ENCODE peak calls at places on chromosomes 16 and 17, in five cellular contexts. U, C, Y, F and X are unnamed samples.

GRCh38 chr17:4475463-4475862 is 23.2 kb upstream of the SPNS2 start:
- DNase-seq in U (no peak), C (no peak), Y (no peak), F (no peak), X (no peak)

GRCh38 chr17:80387071-80387470 is 27.9 kb upstream of the ENDOV start:
- DNase-seq in U (no peak), C (no peak), Y (no peak), F (no peak), X (no peak)

GRCh38 chr17:56185905-56186783 is 32.9 kb downstream of the ANKFN1 start:
- DNase-seq in U (no peak), C (no peak), Y (peak), F (peak), X (no peak)

GRCh38 chr16:58508671-58509251 is 6.6 kb upstream of the SETD6 start:
- DNase-seq in U (no peak), C (no peak), Y (no peak), F (no peak), X (peak)

GRCh38 chr17:48994548-48995331 is 2.4 kb upstream of the IGF2BP1 start:
- DNase-seq in U (no peak), C (no peak), Y (no peak), F (no peak), X (no peak)

GRCh38 chr17:21161498-21162393 is 35.0 kb downstream of the DHRS7B start:
- DNase-seq in U (no peak), C (no peak), Y (peak), F (no peak), X (no peak)

GRCh38 chr16:85123891-85124635 is 11.8 kb upstream of the CIBAR2 start:
- DNase-seq in U (peak), C (peak), Y (peak), F (peak), X (peak)

GRCh38 chr16:15919331-15919730 is 30.1 kb upstream of the ABCC1 start:
- DNase-seq in U (no peak), C (no peak), Y (peak), F (no peak), X (no peak)

GRCh38 chr17:21201302-21201602 is 12.7 kb downstream of the TMEM11 start:
- DNase-seq in U (no peak), C (no peak), Y (peak), F (no peak), X (no peak)

DNA sequence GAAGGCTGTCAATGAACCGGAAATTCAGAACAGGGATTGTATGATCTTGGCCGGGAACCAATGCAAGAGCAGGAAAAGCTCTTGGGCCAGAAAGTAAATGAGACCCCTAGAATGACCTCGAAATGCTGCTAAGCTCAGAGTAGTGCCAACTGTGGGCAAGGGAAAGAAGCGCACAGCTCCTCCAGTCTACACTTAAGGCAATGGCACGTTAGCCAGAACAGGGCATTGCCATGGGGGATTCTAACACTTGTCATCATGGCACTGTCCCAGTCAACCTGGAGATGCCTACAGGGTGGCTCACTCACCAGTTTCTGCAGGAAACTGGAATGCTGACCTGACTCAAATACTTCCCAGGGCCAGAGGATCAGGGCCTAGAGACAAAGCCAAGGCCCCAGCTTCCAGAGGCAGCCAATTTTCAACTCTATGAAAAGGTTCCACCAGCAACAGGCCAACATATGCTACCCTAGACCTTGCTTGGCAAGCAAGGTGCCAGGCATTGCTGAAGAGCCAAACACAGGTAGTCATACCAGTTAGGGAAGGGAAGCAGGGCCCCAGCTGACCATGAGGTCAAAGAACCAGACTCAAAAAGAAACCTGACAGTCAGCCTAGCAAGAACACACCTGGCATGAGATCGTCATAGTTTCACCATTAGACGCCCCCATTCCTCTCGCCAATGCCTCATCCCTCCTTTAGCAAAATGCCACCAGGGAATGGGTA is 34.9 kb downstream of the ARHGAP17 start:
- DNase-seq in U (no peak), C (no peak), Y (peak), F (no peak), X (no peak)
- H3K4me3 ChIP-seq in U (peak), C (no peak), Y (no peak), F (no peak), X (peak)

GRCh38 chr17:8117367-8117979 is 841 bp downstream of the ALOXE3 start:
- DNase-seq in U (no peak), C (no peak), Y (no peak), F (no peak), X (peak)
- H3K4me3 ChIP-seq in U (peak), C (peak), Y (peak), F (peak), X (peak)

DNA sequence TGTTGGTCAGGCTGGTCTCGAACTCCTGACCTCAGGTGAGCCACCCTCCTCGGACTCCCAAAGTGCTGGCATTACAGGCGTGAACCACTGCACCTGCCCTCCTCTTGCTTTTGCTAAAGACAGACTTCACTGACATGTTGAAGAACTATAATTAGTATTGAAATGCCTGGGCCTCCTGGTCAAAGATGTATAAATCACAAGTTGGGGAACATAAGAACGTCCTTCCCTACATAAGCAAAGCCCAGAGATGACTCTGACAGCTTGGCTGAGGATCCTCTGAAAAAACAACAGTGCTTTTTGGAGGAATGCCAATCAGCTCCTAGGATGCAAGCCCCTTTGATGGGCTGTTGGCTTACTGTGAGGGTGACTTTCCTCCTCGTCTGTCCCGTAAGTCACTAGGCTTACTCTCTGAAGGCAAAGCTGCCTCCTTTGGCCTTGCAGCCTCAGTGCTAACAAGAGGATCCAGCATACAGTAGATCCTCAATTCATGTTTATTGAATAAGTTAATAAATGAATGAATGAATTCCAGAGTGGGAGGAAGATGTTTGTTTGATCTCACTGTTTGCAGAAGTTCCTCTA is 6.4 kb downstream of the APOH start:
- DNase-seq in U (no peak), C (no peak), Y (no peak), F (no peak), X (no peak)
- H3K4me3 ChIP-seq in U (no peak), C (no peak), Y (no peak), F (no peak), X (no peak)

DNA sequence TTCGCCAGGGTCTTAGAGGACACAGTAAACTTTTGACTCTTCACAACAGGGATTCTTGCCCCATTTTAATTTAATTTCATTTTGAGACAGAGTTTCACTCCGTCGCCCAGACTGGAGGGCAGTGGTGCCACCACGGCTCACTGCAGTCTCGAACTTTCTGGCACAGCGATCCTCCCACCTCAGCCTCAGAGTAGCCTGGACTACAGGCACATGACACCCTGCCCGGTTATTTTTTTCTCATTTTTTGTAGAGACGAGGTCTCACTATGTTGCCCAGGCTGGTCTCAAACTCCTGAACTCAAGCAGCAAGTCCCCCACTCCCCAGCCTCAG is 329 bp upstream of the NLE1 start:
- DNase-seq in U (no peak), C (no peak), Y (no peak), F (no peak), X (no peak)
- H3K4me3 ChIP-seq in U (peak), C (no peak), Y (peak), F (peak), X (peak)

DNA sequence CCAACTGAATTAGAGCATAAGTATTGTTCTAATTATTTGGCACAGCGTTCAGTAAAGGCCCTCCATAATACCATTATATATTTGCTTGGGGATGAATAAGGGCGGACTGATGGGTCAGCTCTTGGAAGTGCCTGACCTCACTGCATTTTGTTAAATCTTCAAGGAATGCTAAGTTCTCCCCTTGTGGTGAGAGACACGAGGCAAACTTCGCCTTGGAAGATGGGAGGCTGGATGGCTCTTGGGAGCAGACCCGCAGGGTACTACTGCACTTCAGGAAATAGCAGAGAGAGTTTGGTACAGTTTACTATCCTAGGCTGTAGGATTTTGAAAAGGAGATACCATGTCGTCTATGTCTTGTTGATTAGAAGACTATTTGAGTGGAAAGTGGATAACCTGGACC is 87.0 kb upstream of the RPRML start:
- DNase-seq in U (no peak), C (peak), Y (no peak), F (no peak), X (no peak)
- H3K4me3 ChIP-seq in U (no peak), C (peak), Y (no peak), F (no peak), X (no peak)

GRCh38 chr16:86512301-86512859 is 2.1 kb downstream of the FOXF1 start:
- DNase-seq in U (no peak), C (peak), Y (no peak), F (no peak), X (no peak)
- H3K4me3 ChIP-seq in U (no peak), C (no peak), Y (peak), F (peak), X (peak)